ENCODE peak calls at places on chromosomes 7 and 10, in five cellular contexts. C, U, G, Y and T are unnamed samples.

GRCh38 chr10:17200035-17200884 is 1.2 kb downstream of the TRDMT1 start:
- DNase-seq in U (no peak), C (no peak), G (no peak), Y (no peak), T (peak; percentile 5)

GRCh38 chr7:101915000-101915399 is 97.6 kb downstream of the CUX1 start:
- DNase-seq in U (no peak), Y (no peak), G (no peak), C (no peak), T (no peak)

GRCh38 chr10:73790886-73791625 is 5.7 kb downstream of the ZSWIM8 start:
- DNase-seq in Y (no peak), G (no peak), C (no peak), U (no peak), T (no peak)

GRCh38 chr7:138932870-138933269 is 48.3 kb downstream of the KIAA1549 start:
- DNase-seq in Y (no peak), C (no peak), G (no peak), U (no peak), T (no peak)

GRCh38 chr10:74967850-74968620 is 141.6 kb downstream of the KAT6B start:
- DNase-seq in G (peak; percentile 29), C (no peak), Y (no peak), U (no peak), T (no peak)

GRCh38 chr7:104848386-104848990 is 165.5 kb upstream of the KMT2E start:
- DNase-seq in G (peak; percentile 79), U (peak; percentile 57), Y (no peak), C (no peak), T (no peak)

GRCh38 chr7:132666786-132667185 is 90.5 kb upstream of the PLXNA4 start:
- DNase-seq in U (no peak), Y (no peak), C (no peak), G (no peak), T (no peak)

GRCh38 chr10:91410638-91411367 is 659 bp downstream of the HECTD2 start:
- DNase-seq in C (no peak), Y (no peak), U (no peak), G (peak; percentile 30), T (no peak)

GRCh38 chr7:92727755-92728154 is 108.6 kb downstream of the CDK6 start:
- DNase-seq in U (no peak), C (no peak), Y (no peak), G (no peak), T (no peak)

GRCh38 chr7:40570218-40570617 is 435.4 kb downstream of the SUGCT start:
- DNase-seq in C (no peak), Y (no peak), U (no peak), G (no peak), T (no peak)

GRCh38 chr10:47384148-47384921 is at the start of gene ZNF488:
- DNase-seq in U (peak; percentile 87), Y (peak; percentile 90), G (peak; percentile 100), C (peak; percentile 94), T (peak; percentile 85)

GRCh38 chr10:22321831-22322662 is 1.1 kb downstream of the BMI1 start:
- DNase-seq in Y (peak; percentile 74), C (no peak), U (no peak), G (peak; percentile 57), T (no peak)

GRCh38 chr7:133837248-133837647 is 289.9 kb upstream of the LRGUK start:
- DNase-seq in U (no peak), G (no peak), Y (no peak), C (no peak), T (no peak)

GRCh38 chr10:3624367-3624766 is 160.6 kb downstream of the KLF6 start:
- DNase-seq in C (no peak), G (no peak), U (no peak), Y (no peak), T (no peak)

GRCh38 chr10:117543999-117544728 is 1.6 kb downstream of the EMX2 start:
- DNase-seq in G (no peak), U (no peak), Y (no peak), C (no peak), T (no peak)

GRCh38 chr7:142104550-142105527 is 6.7 kb upstream of the MGAM2 start:
- DNase-seq in U (peak; percentile 37), G (no peak), Y (no peak), C (no peak), T (no peak)

GRCh38 chr10:117373848-117374505 is 1.3 kb downstream of the PDZD8 start:
- DNase-seq in Y (peak; percentile 86), C (no peak), U (peak; percentile 62), G (no peak), T (peak; percentile 11)

GRCh38 chr7:18976715-18977466 is 140.5 kb downstream of the TWIST1 start:
- DNase-seq in G (no peak), C (no peak), Y (no peak), U (no peak), T (no peak)

GRCh38 chr10:510415-510881 is 179.0 kb downstream of the DIP2C start:
- DNase-seq in G (no peak), U (no peak), C (no peak), Y (peak; percentile 90), T (no peak)
- TF ChIP-seq POLR2A in G (no peak), U (no peak), C (no peak), Y (no peak), T (no peak)

GRCh38 chr7:5284304-5285281 is 1.9 kb downstream of the SLC29A4 start:
- DNase-seq in C (no peak), Y (no peak), G (peak; percentile 42), U (peak; percentile 65), T (peak; percentile 66)

GRCh38 chr7:5283421-5284303 is 919 bp downstream of the SLC29A4 start:
- DNase-seq in G (peak; percentile 36), U (no peak), Y (no peak), C (no peak), T (no peak)

GRCh38 chr7:5278781-5279180 is 4.0 kb upstream of the SLC29A4 start:
- DNase-seq in U (no peak), Y (no peak), C (no peak), G (no peak), T (no peak)

GRCh38 chr7:5279734-5280133 is 3.0 kb upstream of the SLC29A4 start:
- DNase-seq in C (no peak), U (no peak), Y (no peak), G (no peak), T (no peak)

DNA sequence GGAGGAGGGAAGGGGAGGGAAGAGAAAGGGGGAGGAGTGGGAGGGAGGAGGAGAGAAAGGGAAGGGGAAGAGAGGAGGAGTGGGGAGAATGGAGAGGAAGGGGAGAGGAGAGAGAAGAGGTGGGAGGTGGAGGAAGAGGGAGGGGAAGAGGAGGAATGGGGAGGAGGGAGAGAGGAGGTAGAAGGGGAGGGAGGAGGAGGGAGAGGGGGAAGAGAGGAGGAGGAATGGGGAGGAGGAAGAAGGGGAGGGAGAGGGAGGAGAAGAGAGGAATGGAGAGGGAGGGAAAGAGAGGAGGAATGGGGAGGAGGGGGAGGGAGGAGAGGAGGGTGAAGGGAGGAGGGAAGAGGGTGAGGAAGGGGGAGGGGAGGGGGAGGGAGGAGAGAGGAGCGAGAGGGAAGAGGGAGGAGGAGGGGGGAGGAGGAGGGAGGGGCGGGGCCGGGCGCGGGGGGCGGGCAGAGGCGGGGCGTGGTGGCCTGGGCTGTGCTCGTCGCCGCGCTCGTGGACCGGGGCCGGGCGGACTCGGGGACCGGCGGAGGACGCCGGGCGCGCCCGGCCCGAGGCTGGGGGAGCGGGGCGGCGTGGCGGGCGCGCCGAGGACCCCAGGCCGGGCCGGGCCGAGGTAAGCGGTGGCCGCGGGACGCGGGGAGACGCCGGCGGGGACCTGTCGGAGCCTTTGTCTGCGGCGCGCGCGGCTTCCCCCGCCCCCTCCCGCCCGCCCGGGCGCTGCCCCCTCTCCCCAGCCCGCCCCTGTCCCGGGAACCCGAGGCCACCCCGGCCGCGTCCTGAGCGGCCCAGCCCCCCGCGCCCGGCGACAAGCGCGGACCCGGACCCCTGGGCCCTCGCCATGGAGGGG is at the start of gene SLC29A4:
- DNase-seq in G (peak; percentile 71), Y (no peak), U (peak; percentile 62), C (no peak), T (no peak)
- TF ChIP-seq POLR2AphosphoS5 in G (no peak), Y (no peak), U (no peak), C (no peak), T (no peak)

DNA sequence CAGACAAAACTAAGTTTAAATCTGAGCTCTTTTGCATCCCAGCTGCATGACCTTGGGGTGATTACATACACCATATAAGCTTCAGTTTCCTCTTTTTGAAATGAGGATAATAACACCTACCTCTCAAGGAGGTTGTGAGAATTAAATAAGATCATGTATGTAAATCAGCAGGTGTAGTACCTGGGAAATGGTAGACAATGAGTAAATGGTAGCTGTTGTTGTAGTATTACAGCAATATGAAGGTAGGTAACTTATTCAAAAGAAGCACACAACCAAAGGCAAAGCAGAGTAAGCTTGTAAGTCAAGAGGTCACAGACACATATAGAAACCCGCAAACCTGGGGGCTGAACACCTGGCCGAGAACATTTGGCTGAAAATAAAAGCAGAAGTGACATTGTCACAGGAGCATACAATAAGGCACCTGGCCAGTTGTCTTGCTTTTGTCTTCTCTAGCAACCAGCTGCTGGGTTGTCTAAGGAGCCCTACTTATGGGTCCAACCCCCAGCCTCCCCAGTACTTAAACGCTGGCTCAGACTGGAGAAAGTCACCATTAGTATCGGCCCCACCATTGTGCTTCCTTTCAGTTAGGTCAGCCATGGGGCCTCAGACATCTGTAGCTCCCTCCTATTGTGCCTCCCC is 203.6 kb upstream of the MKLN1 start:
- DNase-seq in G (no peak), C (no peak), U (peak; percentile 26), Y (no peak), T (peak; percentile 42)
- TF ChIP-seq POLR2A in G (no peak), C (no peak), U (no peak), Y (no peak), T (no peak)

DNA sequence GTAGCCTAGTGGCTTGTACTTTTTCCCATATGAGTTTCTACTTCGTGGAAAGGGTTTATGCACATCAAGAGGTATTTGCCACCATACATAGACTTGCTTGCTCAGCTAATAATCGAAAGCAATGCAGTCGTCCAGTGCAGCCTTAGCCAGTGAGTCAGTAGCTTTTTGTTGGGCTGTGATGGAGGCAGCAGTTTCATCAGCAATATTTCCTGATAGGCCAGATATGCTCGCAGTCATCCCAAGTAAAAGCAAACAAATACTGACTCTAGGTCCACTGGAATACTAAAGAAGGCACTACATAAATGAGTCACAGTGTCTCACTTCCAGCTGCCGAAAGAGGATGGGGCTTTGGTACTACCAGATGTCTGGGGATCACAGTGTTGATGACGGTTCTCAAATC is 2.1 kb upstream of the BNIP3 start:
- DNase-seq in G (no peak), U (no peak), Y (no peak), C (no peak), T (no peak)
- TF ChIP-seq POLR2AphosphoS5 in G (no peak), U (no peak), Y (no peak), C (peak; percentile 11), T (no peak)

GRCh38 chr10:15325243-15326002 is 45.7 kb downstream of the FAM171A1 start:
- DNase-seq in Y (no peak), U (no peak), G (peak; percentile 49), C (no peak), T (no peak)
- TF ChIP-seq POLR2A in Y (no peak), U (no peak), G (no peak), C (no peak), T (no peak)

DNA sequence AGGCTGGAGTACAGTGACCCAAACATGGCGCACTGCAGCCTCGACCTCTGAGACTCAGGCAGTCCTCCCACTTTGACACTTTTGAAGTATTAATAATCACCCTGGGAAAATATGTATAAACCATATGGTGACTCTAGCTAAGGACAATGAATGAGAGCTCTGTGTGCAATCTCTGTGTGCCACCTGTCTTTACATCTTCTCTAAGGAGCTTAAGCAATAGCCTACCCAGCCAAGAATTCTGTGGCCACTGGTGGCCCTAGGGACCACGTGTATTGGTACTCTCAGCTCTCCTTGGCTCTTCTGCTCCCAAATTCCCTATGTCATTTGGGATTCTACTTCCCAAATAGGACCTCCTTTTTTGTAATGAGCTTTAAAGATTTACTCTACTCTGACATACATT is 23.7 kb downstream of the FGF8 start:
- DNase-seq in Y (no peak), U (no peak), G (no peak), C (no peak), T (no peak)
- TF ChIP-seq POLR2AphosphoS5 in Y (no peak), U (no peak), G (no peak), C (no peak), T (no peak)